ENCODE peak calls at places on chromosomes 16 and 17, in six cellular contexts. G is Right ventricle myocardium superior; T is left ventricle myocardium superior; Q is T-helper 1 cell; N is nucleus accumbens; L is stimulated activated CD4-positive, alpha-beta T cell treated with anti-CD3 and anti-CD28 coated beads, Interleukin-4, amount 100 ng/mL, for 48 hours. J is an unnamed sample.

GRCh38 chr17:18041776-18042175 is 2.6 kb downstream of the GID4 start:
- DNase-seq in G (no peak), T (no peak), Q (no peak), N (no peak), L (no peak), J (no peak)

GRCh38 chr16:72728516-72728915 is 319.4 kb downstream of the ZFHX3 start:
- DNase-seq in G (no peak), T (no peak), Q (no peak), N (no peak), L (no peak), J (no peak)

GRCh38 chr16:59905628-59906027 is 1171.5 kb upstream of the GOT2 start:
- DNase-seq in G (no peak), T (no peak), Q (no peak), N (no peak), L (no peak), J (peak)

GRCh38 chr16:12094537-12095265 is 118.2 kb downstream of the SNX29 start:
- DNase-seq in G (no peak), T (no peak), Q (no peak), N (no peak), L (no peak), J (no peak)

GRCh38 chr17:43418441-43419374 is 19.9 kb downstream of the ARL4D start:
- DNase-seq in G (peak), T (peak), Q (no peak), N (peak), L (no peak), J (peak)

GRCh38 chr16:80586476-80586875 is 45.7 kb downstream of the DYNLRB2 start:
- DNase-seq in G (no peak), T (no peak), Q (no peak), N (no peak), L (no peak), J (no peak)

GRCh38 chr17:42288078-42288984 is at the start of gene STAT5A:
- DNase-seq in G (peak), T (peak), Q (peak), N (peak), L (peak), J (peak)

GRCh38 chr16:81937305-81938038 is 73.8 kb downstream of the SDR42E1 start:
- DNase-seq in G (no peak), T (no peak), Q (no peak), N (no peak), L (no peak), J (no peak)

GRCh38 chr17:82332669-82333278 is 792 bp downstream of the SECTM1 start:
- DNase-seq in G (peak), T (peak), Q (no peak), N (no peak), L (no peak), J (no peak)

GRCh38 chr16:89055313-89055712 is 38.3 kb upstream of the ACSF3 start:
- DNase-seq in G (no peak), T (no peak), Q (no peak), N (no peak), L (no peak), J (no peak)

GRCh38 chr17:44219126-44219635 is 294 bp downstream of the UBTF start:
- DNase-seq in G (peak), T (peak), Q (peak), N (no peak), L (peak), J (peak)

GRCh38 chr17:71224824-71225575 is 895.8 kb upstream of the SOX9 start:
- DNase-seq in G (no peak), T (no peak), Q (no peak), N (no peak), L (no peak), J (no peak)

GRCh38 chr16:85462405-85463227 is 150.5 kb upstream of the GSE1 start:
- DNase-seq in G (peak), T (peak), Q (no peak), N (peak), L (no peak), J (no peak)

GRCh38 chr16:8686031-8686621 is 11.7 kb downstream of the ABAT start:
- DNase-seq in G (peak), T (peak), Q (no peak), N (peak), L (no peak), J (no peak)

GRCh38 chr17:67068999-67069398 is 24.6 kb downstream of the CACNG1 start:
- DNase-seq in G (no peak), T (no peak), Q (no peak), N (no peak), L (no peak), J (no peak)

GRCh38 chr17:19265755-19266154 is 28.6 kb downstream of the EPN2 start:
- DNase-seq in G (no peak), T (no peak), Q (no peak), N (no peak), L (no peak), J (no peak)

GRCh38 chr17:7853693-7854043 is 1.2 kb upstream of the TMEM88 start:
- DNase-seq in G (no peak), T (peak), Q (no peak), N (no peak), L (no peak), J (no peak)

GRCh38 chr16:71364306-71364705 is 5.8 kb downstream of the CALB2 start:
- DNase-seq in G (no peak), T (no peak), Q (no peak), N (no peak), L (no peak), J (no peak)

GRCh38 chr17:79082311-79083190 is 7.9 kb downstream of the ENGASE start:
- DNase-seq in G (peak), T (peak), Q (peak), N (no peak), L (peak), J (peak)

GRCh38 chr17:13302983-13303382 is 285.2 kb upstream of the ELAC2 start:
- DNase-seq in G (no peak), T (no peak), Q (no peak), N (no peak), L (no peak), J (no peak)

GRCh38 chr16:68417711-68418301 is 30.5 kb downstream of the SMPD3 start:
- DNase-seq in G (peak), T (no peak), Q (peak), N (no peak), L (peak), J (no peak)

GRCh38 chr16:68737046-68737729 is at the start of gene CDH1:
- DNase-seq in G (no peak), T (no peak), Q (peak), N (no peak), L (no peak), J (no peak)

GRCh38 chr16:14301150-14302030 is 230.3 kb downstream of the MRTFB start:
- DNase-seq in G (peak), T (no peak), Q (no peak), N (no peak), L (no peak), J (no peak)

GRCh38 chr16:78815713-78816112 is 716.3 kb downstream of the WWOX start:
- DNase-seq in G (no peak), T (no peak), Q (no peak), N (no peak), L (no peak), J (no peak)

GRCh38 chr17:68398731-68399637 is 58.3 kb downstream of the WIPI1 start:
- DNase-seq in G (peak), T (peak), Q (no peak), N (no peak), L (no peak), J (peak)

GRCh38 chr16:13099822-13100221 is 198.4 kb downstream of the SHISA9 start:
- DNase-seq in G (no peak), T (no peak), Q (no peak), N (no peak), L (no peak), J (no peak)

GRCh38 chr17:1511290-1511689 is 5.1 kb downstream of the INPP5K start:
- DNase-seq in G (peak), T (peak), Q (no peak), N (no peak), L (no peak), J (no peak)

GRCh38 chr16:57801856-57802634 is at the start of gene KIFC3:
- DNase-seq in G (peak), T (peak), Q (peak), N (peak), L (peak), J (peak)

GRCh38 chr17:74528491-74529199 is 2.6 kb downstream of the CD300LB start:
- DNase-seq in G (no peak), T (no peak), Q (no peak), N (no peak), L (no peak), J (peak)

GRCh38 chr16:88448461-88449266 is 4.4 kb upstream of the ZFPM1 start:
- DNase-seq in G (no peak), T (no peak), Q (no peak), N (no peak), L (no peak), J (no peak)

GRCh38 chr17:42183741-42184711 is 1.2 kb downstream of the HCRT start:
- DNase-seq in G (peak), T (peak), Q (peak), N (peak), L (peak), J (no peak)

GRCh38 chr17:45895304-45895968 is 1.1 kb downstream of the MAPT start:
- DNase-seq in G (no peak), T (peak), Q (no peak), N (peak), L (no peak), J (no peak)

GRCh38 chr17:979539-980405 is at the start of gene NXN:
- DNase-seq in G (peak), T (peak), Q (peak), N (peak), L (peak), J (peak)